ENCODE peak calls at places on chromosome 6, in eight cellular contexts. D is cardiac fibroblast, B is NCI-H69, Y is aorta, N is NCI-H2081, V is NCI-H2227 treated with DMSO at 0.1 percent for 48 hours, R is GM13976, O is body of pancreas. S is an unnamed sample.

GRCh38 chr6:100099189-100100074 is 105.4 kb upstream of the MCHR2 start:
- DNase-seq in V (peak), O (no peak), B (peak), R (peak), N (no peak), Y (no peak), D (peak), S (no peak)

GRCh38 chr6:20467437-20467836 is 65.8 kb downstream of the E2F3 start:
- DNase-seq in D (no peak), N (no peak), B (no peak), O (no peak), V (no peak), Y (no peak), R (no peak), S (no peak)

GRCh38 chr6:52135217-52135616 is 47.8 kb upstream of the PKHD1 start:
- DNase-seq in V (no peak), N (no peak), R (no peak), Y (no peak), D (no peak), O (no peak), B (no peak), S (no peak)

GRCh38 chr6:12371641-12372146 is 81.5 kb downstream of the EDN1 start:
- DNase-seq in V (no peak), B (no peak), D (peak), O (no peak), N (no peak), Y (no peak), R (no peak), S (no peak)

GRCh38 chr6:169491482-169491881 is 210.3 kb downstream of the WDR27 start:
- DNase-seq in Y (no peak), V (no peak), N (no peak), O (no peak), D (no peak), B (no peak), R (no peak), S (no peak)

GRCh38 chr6:132270745-132271414 is 130.4 kb downstream of the MOXD1 start:
- DNase-seq in B (peak), R (no peak), D (no peak), V (no peak), O (peak), Y (no peak), N (peak), S (peak)

GRCh38 chr6:96015791-96016776 is at the start of gene FUT9:
- DNase-seq in Y (no peak), V (peak), R (no peak), N (peak), B (peak), O (peak), D (no peak), S (peak)

GRCh38 chr6:147990159-147990558 is 352.5 kb upstream of the SASH1 start:
- DNase-seq in R (no peak), N (no peak), O (no peak), B (no peak), D (no peak), V (no peak), Y (no peak), S (no peak)

GRCh38 chr6:138328210-138328609 is 49.5 kb upstream of the SMIM28 start:
- DNase-seq in R (no peak), O (no peak), Y (no peak), N (no peak), B (no peak), V (no peak), D (no peak), S (no peak)

GRCh38 chr6:43800746-43801488 is 30.9 kb downstream of the VEGFA start:
- DNase-seq in B (no peak), N (no peak), R (no peak), O (no peak), Y (no peak), D (no peak), V (no peak), S (no peak)

GRCh38 chr6:57283096-57283495 is 34.3 kb upstream of the PRIM2 start:
- DNase-seq in B (no peak), D (no peak), R (no peak), Y (no peak), N (no peak), O (no peak), V (no peak), S (no peak)

GRCh38 chr6:111918825-111919224 is 45.6 kb upstream of the FYN start:
- DNase-seq in R (no peak), V (no peak), O (peak), B (no peak), D (peak), N (no peak), Y (peak), S (no peak)

GRCh38 chr6:38233161-38233791 is 406.5 kb downstream of the BTBD9 start:
- DNase-seq in O (no peak), B (peak), Y (no peak), D (peak), V (no peak), N (no peak), R (no peak), S (no peak)

GRCh38 chr6:149938571-149939462 is 3.0 kb upstream of the ULBP2 start:
- DNase-seq in V (no peak), R (peak), D (no peak), B (peak), O (no peak), N (no peak), Y (peak), S (no peak)

GRCh38 chr6:169620171-169621125 is 81.4 kb downstream of the WDR27 start:
- DNase-seq in V (no peak), D (peak), N (no peak), O (no peak), Y (no peak), R (no peak), B (no peak), S (no peak)

GRCh38 chr6:70834520-70834919 is 122.3 kb downstream of the B3GAT2 start:
- DNase-seq in O (no peak), N (no peak), V (no peak), Y (no peak), R (no peak), D (peak), B (no peak), S (no peak)

GRCh38 chr6:52243282-52243893 is 912 bp downstream of the IL17F start:
- DNase-seq in V (no peak), Y (no peak), N (no peak), O (no peak), R (no peak), D (peak), B (peak), S (no peak)